ENCODE peak calls at places on chromosomes 4 and X, in five cellular contexts. H, K, N, T and G are unnamed samples.

GRCh38 chr4:183961772-183962171 is 56.7 kb downstream of the STOX2 start:
- DNase-seq in K (no peak), T (no peak), N (no peak), H (no peak), G (no peak)

GRCh38 chrX:136214551-136214950 is 36.6 kb downstream of the MAP7D3 start:
- DNase-seq in N (peak), K (peak), H (no peak), T (peak), G (peak)

GRCh38 chr4:15506464-15506863 is 36.8 kb downstream of the CC2D2A start:
- DNase-seq in H (no peak), N (peak), K (peak), T (peak), G (peak)

GRCh38 chr4:180674629-180675367 is 1568.4 kb upstream of the TENM3 start:
- DNase-seq in K (no peak), T (no peak), H (no peak), N (no peak), G (no peak)

GRCh38 chr4:157739237-157739636 is 433.6 kb downstream of the GASK1B start:
- DNase-seq in K (no peak), H (no peak), N (peak), T (peak), G (peak)

GRCh38 chrX:106751407-106751806 is 24.9 kb downstream of the RNF128 start:
- DNase-seq in T (no peak), N (no peak), K (no peak), H (no peak), G (no peak)

GRCh38 chr4:73205482-73205881 is 53.1 kb downstream of the ANKRD17 start:
- DNase-seq in N (no peak), H (no peak), T (no peak), K (no peak), G (no peak)

GRCh38 chr4:41409095-41409494 is 128.9 kb upstream of the LIMCH1 start:
- DNase-seq in K (no peak), H (no peak), N (no peak), T (no peak), G (no peak)